ENCODE peak calls at places on chromosomes 11 and 22, in seven cellular contexts. B is CD4-positive, alpha-beta T cell; A is heart left ventricle; Y is effector memory CD4-positive, alpha-beta T cell; X is Peyer's patch; O is neuronal stem cell; Z is small intestine. I is an unnamed sample.

GRCh38 chr11:67280791-67281551 is 8.1 kb upstream of the ANKRD13D start:
- DNase-seq in B (no peak), A (peak; percentile 27), Y (no peak), X (no peak), O (no peak), Z (no peak), I (no peak)

GRCh38 chr11:73406131-73406530 is 29.9 kb downstream of the RELT start:
- DNase-seq in B (no peak), A (no peak), Y (no peak), X (no peak), O (no peak), Z (no peak), I (no peak)

GRCh38 chr11:18081551-18081950 is 24.3 kb downstream of the SAAL1 start:
- DNase-seq in B (no peak), A (no peak), Y (no peak), X (no peak), O (no peak), Z (no peak), I (no peak)

GRCh38 chr11:130087294-130087926 is 17.7 kb downstream of the APLP2 start:
- DNase-seq in B (no peak), A (no peak), Y (no peak), X (no peak), O (no peak), Z (no peak), I (no peak)

GRCh38 chr11:118341749-118342489 is 586 bp downstream of the CD3D start:
- DNase-seq in B (peak; percentile 29), A (no peak), Y (no peak), X (no peak), O (no peak), Z (no peak), I (no peak)

GRCh38 chr11:128804481-128804880 is 62.6 kb downstream of the KCNJ1 start:
- DNase-seq in B (no peak), A (no peak), Y (no peak), X (no peak), O (no peak), Z (no peak), I (no peak)

GRCh38 chr11:118180300-118180703 is 3.9 kb upstream of the SCN2B start:
- DNase-seq in B (no peak), A (peak; percentile 92), Y (no peak), X (no peak), O (peak; percentile 60), Z (no peak), I (peak; percentile 86)

GRCh38 chr11:68749501-68750196 is 1.7 kb downstream of the TESMIN start:
- DNase-seq in B (no peak), A (no peak), Y (no peak), X (no peak), O (peak; percentile 15), Z (no peak), I (no peak)

GRCh38 chr11:2884424-2884815 is 1.2 kb downstream of the CDKN1C start:
- DNase-seq in B (no peak), A (peak; percentile 48), Y (no peak), X (no peak), O (no peak), Z (no peak), I (peak; percentile 46)

GRCh38 chr11:75339685-75340409 is 11.6 kb downstream of the ARRB1 start:
- DNase-seq in B (no peak), A (peak; percentile 64), Y (no peak), X (no peak), O (no peak), Z (no peak), I (no peak)

GRCh38 chr11:118627566-118627965 is 20.2 kb downstream of the PHLDB1 start:
- DNase-seq in B (no peak), A (no peak), Y (no peak), X (no peak), O (no peak), Z (no peak), I (no peak)

GRCh38 chr11:111177037-111177988 is 68.2 kb upstream of the POU2AF2 start:
- DNase-seq in B (no peak), A (no peak), Y (no peak), X (peak; percentile 65), O (no peak), Z (no peak), I (no peak)

GRCh38 chr11:129249351-129249750 is 57.2 kb upstream of the ARHGAP32 start:
- DNase-seq in B (no peak), A (no peak), Y (no peak), X (no peak), O (no peak), Z (no peak), I (no peak)

GRCh38 chr11:68010058-68011041 is at the start of gene ALDH3B1:
- DNase-seq in B (no peak), A (peak; percentile 90), Y (no peak), X (peak; percentile 62), O (no peak), Z (peak; percentile 92), I (peak; percentile 82)

GRCh38 chr22:45544588-45545170 is 42.0 kb downstream of the FBLN1 start:
- DNase-seq in B (no peak), A (no peak), Y (no peak), X (no peak), O (no peak), Z (no peak), I (no peak)

GRCh38 chr22:45485271-45485670 is 17.4 kb upstream of the FBLN1 start:
- DNase-seq in B (no peak), A (no peak), Y (no peak), X (no peak), O (no peak), Z (no peak), I (no peak)

GRCh38 chr11:107177106-107177477 is 158.8 kb upstream of the GUCY1A2 start:
- DNase-seq in B (no peak), A (no peak), Y (no peak), X (no peak), O (no peak), Z (no peak), I (no peak)

GRCh38 chr22:48806227-48806781 is 1021.4 kb downstream of the BRD1 start:
- DNase-seq in B (no peak), A (no peak), Y (no peak), X (no peak), O (no peak), Z (no peak), I (no peak)

GRCh38 chr22:38745676-38746460 is 9.9 kb downstream of the SUN2 start:
- DNase-seq in B (no peak), A (no peak), Y (no peak), X (no peak), O (no peak), Z (peak; percentile 49), I (no peak)

GRCh38 chr22:17964153-17964552 is 60.2 kb downstream of the MICAL3 start:
- DNase-seq in B (no peak), A (no peak), Y (no peak), X (no peak), O (no peak), Z (no peak), I (no peak)

GRCh38 chr11:134423106-134423505 is 11.1 kb upstream of the B3GAT1 start:
- DNase-seq in B (no peak), A (no peak), Y (no peak), X (no peak), O (no peak), Z (no peak), I (no peak)
- H3K27ac ChIP-seq in B (no peak overlapping the region), A (no peak overlapping the region), Y (no peak overlapping the region), X (no peak overlapping the region), O (no peak overlapping the region), Z (no peak overlapping the region), I (no peak overlapping the region)

GRCh38 chr22:31296258-31296657 is 4.0 kb upstream of the PIK3IP1 start:
- DNase-seq in B (no peak), A (no peak), Y (no peak), X (no peak), O (no peak), Z (peak; percentile 51), I (no peak)
- H3K27ac ChIP-seq in B (no peak overlapping the region), A (peak overlapping the region; percentile 60), Y (no peak overlapping the region), X (peak overlapping the region; percentile 76), O (no peak overlapping the region), Z (peak overlapping the region; percentile 37), I (peak overlapping the region; percentile 14)

GRCh38 chr11:955154-956049 is 29.7 kb downstream of the AP2A2 start:
- DNase-seq in B (no peak), A (no peak), Y (no peak), X (no peak), O (no peak), Z (peak; percentile 66), I (no peak)

GRCh38 chr11:954392-955144 is 28.9 kb downstream of the AP2A2 start:
- DNase-seq in B (no peak), A (no peak), Y (no peak), X (no peak), O (no peak), Z (no peak), I (no peak)

GRCh38 chr11:951507-951906 is 25.8 kb downstream of the AP2A2 start:
- DNase-seq in B (no peak), A (no peak), Y (no peak), X (no peak), O (no peak), Z (no peak), I (no peak)

GRCh38 chr11:952406-953385 is 27.0 kb downstream of the AP2A2 start:
- DNase-seq in B (no peak), A (no peak), Y (no peak), X (no peak), O (no peak), Z (peak; percentile 95), I (no peak)

DNA sequence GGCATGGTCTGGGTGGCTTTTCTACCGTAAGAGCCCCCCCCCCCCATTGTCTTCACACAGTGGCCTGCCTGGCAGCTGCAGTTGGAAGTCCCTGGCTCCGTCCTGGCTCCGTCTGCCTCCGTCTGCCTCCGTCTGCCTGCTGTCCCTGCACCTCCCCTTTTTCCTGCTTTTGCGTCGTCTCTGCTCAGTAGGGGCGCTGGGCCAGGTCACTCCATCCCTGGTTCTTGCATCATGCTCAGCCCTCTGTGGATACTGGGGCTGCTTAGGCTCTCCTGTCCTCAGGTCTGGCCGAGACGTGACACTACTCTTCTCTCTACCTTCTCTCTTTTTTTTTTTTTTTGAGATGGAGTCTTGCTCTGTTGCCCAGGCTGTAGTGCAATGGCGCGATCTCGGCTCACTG is 27.8 kb downstream of the AP2A2 start:
- DNase-seq in B (no peak), A (no peak), Y (no peak), X (no peak), O (no peak), Z (no peak), I (no peak)
- H3K27ac ChIP-seq in B (no peak overlapping the region), A (no peak overlapping the region), Y (no peak overlapping the region), X (peak overlapping the region; percentile 43), O (no peak overlapping the region), Z (peak overlapping the region; percentile 71), I (no peak overlapping the region)

DNA sequence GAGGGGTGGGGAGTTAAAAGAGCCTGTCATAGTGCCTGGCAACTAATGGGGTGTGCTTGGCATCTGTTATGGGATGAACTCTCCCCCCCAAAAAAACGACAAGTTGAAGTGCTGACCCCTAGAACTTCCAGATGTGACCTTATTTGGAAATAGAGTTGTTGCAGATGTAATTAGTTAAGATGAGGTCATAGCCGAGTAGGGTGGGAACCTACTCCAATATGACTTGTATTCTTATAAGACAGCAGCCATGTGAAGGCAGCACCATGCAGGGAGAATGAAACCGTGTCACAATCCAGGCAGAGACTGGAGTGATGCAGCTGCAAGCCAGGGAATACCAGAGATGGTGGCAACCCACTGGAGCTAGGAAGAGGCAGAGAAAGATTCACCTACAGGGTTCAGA is 394.5 kb downstream of the TENM4 start:
- DNase-seq in B (no peak), A (no peak), Y (no peak), X (no peak), O (no peak), Z (no peak), I (no peak)
- H3K27ac ChIP-seq in B (no peak overlapping the region), A (no peak overlapping the region), Y (no peak overlapping the region), X (no peak overlapping the region), O (no peak overlapping the region), Z (no peak overlapping the region), I (no peak overlapping the region)

I was measured in substantia nigra.